ENCODE peak calls at places on chromosomes 16 and 17, in ten cellular contexts. M, J, B, U, Q, W, P, X, S and A are unnamed samples.

GRCh38 chr17:62675701-62676100 is 48.2 kb downstream of the MRC2 start:
- DNase-seq in M (no peak), J (no peak), B (no peak), U (no peak), Q (no peak), W (no peak), P (no peak), X (no peak), S (no peak), A (no peak)

GRCh38 chr16:24988593-24989338 is 26.4 kb downstream of the ARHGAP17 start:
- DNase-seq in M (no peak), J (peak), B (peak), U (peak), Q (peak), W (peak), P (peak), X (peak), S (no peak), A (no peak)

GRCh38 chr17:17682737-17683675 is 1.7 kb downstream of the RAI1 start:
- DNase-seq in M (peak), J (peak), B (peak), U (peak), Q (peak), W (peak), P (peak), X (peak), S (peak), A (peak)

GRCh38 chr16:17603614-17604013 is 132.9 kb upstream of the XYLT1 start:
- DNase-seq in M (no peak), J (no peak), B (no peak), U (no peak), Q (no peak), W (no peak), P (no peak), X (no peak), S (no peak), A (no peak)

GRCh38 chr17:17492085-17492484 is 4.1 kb downstream of the RASD1 start:
- DNase-seq in M (no peak), J (no peak), B (no peak), U (no peak), Q (no peak), W (no peak), P (no peak), X (no peak), S (peak), A (no peak)

GRCh38 chr17:7781467-7781866 is 52.5 kb upstream of the KDM6B start:
- DNase-seq in M (no peak), J (no peak), B (no peak), U (no peak), Q (no peak), W (no peak), P (peak), X (no peak), S (no peak), A (peak)

GRCh38 chr16:56793504-56793903 is 63.6 kb downstream of the NUP93 start:
- DNase-seq in M (no peak), J (peak), B (no peak), U (peak), Q (no peak), W (peak), P (peak), X (peak), S (no peak), A (no peak)

GRCh38 chr17:58172369-58173071 is 5.7 kb downstream of the OR4D2 start:
- DNase-seq in M (no peak), J (peak), B (no peak), U (no peak), Q (peak), W (peak), P (no peak), X (peak), S (no peak), A (peak)

GRCh38 chr16:14111713-14112538 is 40.8 kb downstream of the MRTFB start:
- DNase-seq in M (no peak), J (peak), B (no peak), U (no peak), Q (no peak), W (no peak), P (peak), X (no peak), S (no peak), A (no peak)

GRCh38 chr16:48128769-48129168 is 27.0 kb downstream of the ABCC12 start:
- DNase-seq in M (no peak), J (no peak), B (no peak), U (no peak), Q (no peak), W (no peak), P (no peak), X (no peak), S (no peak), A (no peak)

GRCh38 chr17:48153711-48154642 is 46.4 kb downstream of the SNX11 start:
- DNase-seq in M (no peak), J (no peak), B (no peak), U (no peak), Q (peak), W (peak), P (peak), X (no peak), S (no peak), A (peak)

GRCh38 chr17:27956601-27957445 is 63.7 kb upstream of the LYRM9 start:
- DNase-seq in M (no peak), J (no peak), B (no peak), U (no peak), Q (peak), W (no peak), P (peak), X (no peak), S (no peak), A (no peak)

GRCh38 chr17:76962858-76963257 is 94.7 kb downstream of the MGAT5B start:
- DNase-seq in M (no peak), J (no peak), B (no peak), U (no peak), Q (no peak), W (no peak), P (no peak), X (no peak), S (no peak), A (no peak)

GRCh38 chr17:14316131-14316854 is 15.4 kb downstream of the HS3ST3B1 start:
- DNase-seq in M (no peak), J (no peak), B (no peak), U (no peak), Q (no peak), W (no peak), P (peak), X (no peak), S (no peak), A (no peak)

GRCh38 chr17:73286863-73287296 is 24.9 kb downstream of the CDC42EP4 start:
- DNase-seq in M (no peak), J (peak), B (no peak), U (no peak), Q (no peak), W (no peak), P (no peak), X (no peak), S (no peak), A (no peak)

GRCh38 chr16:84088695-84089395 is 27.9 kb downstream of the MBTPS1 start:
- DNase-seq in M (no peak), J (no peak), B (no peak), U (no peak), Q (no peak), W (no peak), P (peak), X (no peak), S (no peak), A (peak)
- TF ChIP-seq CTCF in M (no peak), J (no peak), B (no peak), U (peak), Q (no peak), W (no peak), P (no peak), X (no peak), S (no peak), A (peak)

DNA sequence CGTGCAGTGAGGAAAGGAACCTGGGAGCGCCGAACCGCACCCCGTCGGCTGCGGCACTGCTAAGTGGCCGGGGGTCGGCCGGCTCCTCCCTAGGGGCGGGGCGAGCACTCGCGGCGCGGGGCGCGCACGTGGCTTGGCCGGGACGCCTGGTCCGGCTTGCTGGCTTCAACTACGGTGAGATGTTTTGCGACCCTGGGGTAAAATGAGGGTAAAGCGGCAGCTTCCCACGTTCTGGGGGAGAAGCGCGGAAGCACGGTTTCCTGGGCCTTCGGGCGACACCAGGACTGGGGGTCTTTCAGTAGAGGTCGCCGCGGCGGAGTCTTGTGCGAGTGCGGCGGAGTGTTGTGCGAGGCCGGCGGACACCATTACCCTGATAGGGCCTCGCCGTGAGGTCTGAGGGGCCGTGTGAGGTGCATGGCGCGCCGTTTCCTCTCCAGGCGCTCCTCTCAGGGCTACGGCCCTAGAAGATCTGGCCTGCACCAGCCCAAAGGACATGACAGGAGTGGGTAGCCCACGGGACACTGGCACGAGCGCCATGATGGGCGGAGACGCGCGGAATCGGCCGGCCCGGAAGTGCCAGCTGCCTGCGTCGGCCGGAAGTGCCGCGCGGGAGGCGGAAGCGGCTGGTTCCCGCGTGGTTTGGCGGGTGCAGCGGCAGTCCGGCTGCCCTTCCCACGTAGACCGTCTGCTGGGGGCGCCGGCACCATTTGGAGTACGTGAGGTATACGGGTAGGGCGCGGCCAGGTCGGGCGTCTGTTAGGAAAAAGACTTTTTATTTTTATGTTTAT is at the start of gene PIGW:
- DNase-seq in M (no peak), J (peak), B (peak), U (peak), Q (peak), W (peak), P (peak), X (peak), S (peak), A (peak)
- TF ChIP-seq CTCF in M (no peak), J (no peak), B (peak), U (peak), Q (no peak), W (no peak), P (no peak), X (no peak), S (no peak), A (peak)

GRCh38 chr17:68539536-68540469 is 27.6 kb downstream of the PRKAR1A start:
- DNase-seq in M (peak), J (peak), B (no peak), U (peak), Q (no peak), W (no peak), P (peak), X (no peak), S (peak), A (no peak)
- TF ChIP-seq CTCF in M (peak), J (peak), B (peak), U (peak), Q (peak), W (no peak), P (peak), X (peak), S (peak), A (peak)

GRCh38 chr16:89341697-89342694 is 124.5 kb downstream of the ZNF778 start:
- DNase-seq in M (no peak), J (no peak), B (no peak), U (no peak), Q (no peak), W (no peak), P (no peak), X (no peak), S (peak), A (no peak)
- TF ChIP-seq CTCF in M (no peak), J (no peak), B (no peak), U (no peak), Q (no peak), W (no peak), P (no peak), X (no peak), S (no peak), A (no peak)